ENCODE peak calls at places on chromosomes 13 and 19, in eight cellular contexts. H, T, W, N, B, V, C and O are unnamed samples.

GRCh38 chr13:50387124-50387581 is 371.9 kb downstream of the KCNRG start:
- DNase-seq in H (no peak), T (no peak), W (no peak), N (peak), B (peak), V (no peak), C (peak), O (peak)

GRCh38 chr19:30593358-30593757 is 221.2 kb downstream of the ZNF536 start:
- DNase-seq in H (no peak), T (no peak), W (no peak), N (no peak), B (no peak), V (no peak), C (no peak), O (no peak)

GRCh38 chr19:35310331-35310730 is 18.4 kb downstream of the MAG start:
- DNase-seq in H (no peak), T (no peak), W (no peak), N (no peak), B (no peak), V (no peak), C (no peak), O (no peak)

GRCh38 chr19:51477343-51477742 is 996 bp upstream of the CEACAM18 start:
- DNase-seq in H (no peak), T (no peak), W (no peak), N (no peak), B (no peak), V (no peak), C (no peak), O (no peak)

GRCh38 chr13:19597523-19597922 is 35.9 kb upstream of the MPHOSPH8 start:
- DNase-seq in H (no peak), T (peak), W (no peak), N (no peak), B (no peak), V (no peak), C (peak), O (no peak)

GRCh38 chr13:101988140-101988539 is 413.7 kb downstream of the FGF14 start:
- DNase-seq in H (no peak), T (no peak), W (no peak), N (no peak), B (peak), V (no peak), C (no peak), O (no peak)

GRCh38 chr19:14031719-14032480 is at the start of gene IL27RA:
- DNase-seq in H (no peak), T (no peak), W (peak), N (peak), B (peak), V (peak), C (peak), O (peak)

GRCh38 chr13:82758056-82758455 is 1124.2 kb downstream of the SLITRK1 start:
- DNase-seq in H (no peak), T (no peak), W (no peak), N (no peak), B (no peak), V (no peak), C (no peak), O (peak)

GRCh38 chr19:13195678-13196077 is 45.5 kb downstream of the IER2 start:
- DNase-seq in H (no peak), T (no peak), W (peak), N (no peak), B (peak), V (no peak), C (no peak), O (peak)

GRCh38 chr13:75800545-75800944 is 164.4 kb downstream of the LMO7 start:
- DNase-seq in H (no peak), T (no peak), W (no peak), N (no peak), B (no peak), V (no peak), C (peak), O (no peak)

GRCh38 chr13:51974485-51974884 is 36.8 kb downstream of the ATP7B start:
- DNase-seq in H (no peak), T (no peak), W (no peak), N (no peak), B (no peak), V (no peak), C (no peak), O (no peak)

GRCh38 chr19:1206733-1207301 is 1.2 kb downstream of the STK11 start:
- DNase-seq in H (no peak), T (no peak), W (no peak), N (no peak), B (no peak), V (no peak), C (no peak), O (no peak)

GRCh38 chr13:38394777-38395504 is 45.3 kb downstream of the UFM1 start:
- DNase-seq in H (no peak), T (peak), W (no peak), N (no peak), B (peak), V (no peak), C (no peak), O (no peak)

GRCh38 chr19:4639531-4640246 is 373 bp downstream of the TNFAIP8L1 start:
- DNase-seq in H (no peak), T (no peak), W (no peak), N (no peak), B (peak), V (no peak), C (no peak), O (no peak)

GRCh38 chr13:20159646-20160345 is 1.1 kb downstream of the GJA3 start:
- DNase-seq in H (no peak), T (no peak), W (no peak), N (no peak), B (no peak), V (no peak), C (peak), O (no peak)

DNA sequence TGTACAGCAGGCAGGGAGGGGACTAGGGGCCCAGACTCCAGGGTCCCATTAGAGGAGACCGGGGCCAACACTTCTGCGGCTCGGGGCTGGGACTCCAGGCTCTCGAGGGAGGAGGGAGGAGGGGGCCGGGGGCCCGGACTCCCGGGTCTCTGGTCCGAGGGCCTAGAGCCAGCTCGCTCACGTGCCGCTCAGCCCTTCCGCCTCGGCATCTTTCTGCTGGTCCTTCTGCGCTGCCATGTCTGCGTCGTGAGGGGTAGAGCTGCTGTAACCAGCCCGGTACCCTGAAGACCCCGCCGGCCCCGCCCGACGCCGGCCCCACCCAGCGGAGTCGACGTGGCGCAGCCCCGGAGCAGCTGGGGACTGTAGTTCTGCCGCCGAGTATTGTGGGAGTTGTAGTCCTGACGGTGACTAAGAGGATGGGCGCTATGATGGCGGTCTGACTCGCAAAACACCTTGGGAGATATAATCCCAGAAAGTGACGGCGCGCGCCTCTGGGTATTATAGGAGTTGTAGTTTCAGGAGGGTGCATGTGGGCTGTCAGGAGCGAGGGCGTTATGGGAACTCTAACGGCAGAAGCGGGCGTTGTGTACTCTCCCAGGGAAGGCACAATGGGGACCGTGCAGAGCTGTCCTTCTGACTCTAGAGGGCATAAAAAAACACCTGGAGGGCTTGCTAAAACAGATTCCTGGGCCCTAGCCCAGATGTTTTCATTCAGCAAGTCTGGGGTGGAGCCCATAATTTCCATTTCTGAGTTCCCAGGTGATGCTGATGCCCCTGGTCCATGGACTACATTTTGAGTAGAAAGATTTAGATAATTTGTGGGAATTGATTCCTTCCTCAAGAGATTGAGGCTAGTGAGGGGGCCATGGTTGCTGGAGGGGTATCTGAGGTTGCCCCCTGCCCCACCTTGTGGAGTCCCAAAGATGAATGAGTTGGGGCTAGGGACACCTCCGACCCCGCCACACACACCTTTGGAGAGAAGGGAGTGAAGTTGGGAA is at the start of gene RABAC1:
- DNase-seq in H (peak), T (peak), W (peak), N (peak), B (peak), V (peak), C (peak), O (peak)
- TF ChIP-seq CTCF in H (peak), T (peak), W (peak), N (no peak), B (no peak), V (peak), C (no peak), O (no peak)

GRCh38 chr13:28056426-28056825 is 44.0 kb downstream of the FLT3 start:
- DNase-seq in H (no peak), T (no peak), W (no peak), N (no peak), B (no peak), V (no peak), C (no peak), O (no peak)

GRCh38 chr13:28056970-28057712 is 43.2 kb downstream of the FLT3 start:
- DNase-seq in H (no peak), T (no peak), W (no peak), N (no peak), B (no peak), V (no peak), C (no peak), O (peak)

GRCh38 chr13:28055362-28055761 is 45.0 kb downstream of the FLT3 start:
- DNase-seq in H (no peak), T (no peak), W (no peak), N (no peak), B (no peak), V (no peak), C (no peak), O (no peak)

GRCh38 chr13:28059214-28059613 is 41.2 kb downstream of the FLT3 start:
- DNase-seq in H (no peak), T (no peak), W (peak), N (no peak), B (peak), V (no peak), C (peak), O (peak)
- TF ChIP-seq CTCF in H (no peak), T (peak), W (peak), N (peak), B (peak), V (peak), C (peak), O (peak)

DNA sequence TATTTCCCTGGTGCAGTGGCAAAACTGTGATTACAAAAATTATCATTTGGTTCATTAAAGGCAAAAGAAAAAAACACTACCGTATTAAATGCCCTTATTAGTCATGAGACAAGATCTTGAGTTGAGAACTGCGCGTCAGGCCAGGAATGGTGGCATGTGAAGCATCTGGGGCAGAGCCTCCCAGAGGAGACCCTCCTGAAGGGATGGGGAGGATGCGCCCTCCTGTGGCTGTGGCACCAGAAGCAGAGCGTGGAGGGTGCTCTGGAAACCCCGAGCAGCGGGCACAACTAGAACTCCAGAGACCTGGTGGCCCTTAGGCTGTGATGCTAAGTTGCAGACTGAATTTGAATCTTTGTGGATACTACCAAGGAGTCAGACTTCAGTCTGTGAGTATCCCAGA is 11.5 kb downstream of the CUL4A start:
- DNase-seq in H (no peak), T (no peak), W (no peak), N (no peak), B (no peak), V (no peak), C (peak), O (no peak)
- TF ChIP-seq CTCF in H (peak), T (peak), W (peak), N (peak), B (no peak), V (no peak), C (peak), O (no peak)

GRCh38 chr19:21468791-21469190 is 36.6 kb upstream of the ZNF429 start:
- DNase-seq in H (no peak), T (no peak), W (no peak), N (no peak), B (no peak), V (no peak), C (no peak), O (no peak)
- TF ChIP-seq CTCF in H (no peak), T (no peak), W (no peak), N (no peak), B (no peak), V (peak), C (no peak), O (no peak)

DNA sequence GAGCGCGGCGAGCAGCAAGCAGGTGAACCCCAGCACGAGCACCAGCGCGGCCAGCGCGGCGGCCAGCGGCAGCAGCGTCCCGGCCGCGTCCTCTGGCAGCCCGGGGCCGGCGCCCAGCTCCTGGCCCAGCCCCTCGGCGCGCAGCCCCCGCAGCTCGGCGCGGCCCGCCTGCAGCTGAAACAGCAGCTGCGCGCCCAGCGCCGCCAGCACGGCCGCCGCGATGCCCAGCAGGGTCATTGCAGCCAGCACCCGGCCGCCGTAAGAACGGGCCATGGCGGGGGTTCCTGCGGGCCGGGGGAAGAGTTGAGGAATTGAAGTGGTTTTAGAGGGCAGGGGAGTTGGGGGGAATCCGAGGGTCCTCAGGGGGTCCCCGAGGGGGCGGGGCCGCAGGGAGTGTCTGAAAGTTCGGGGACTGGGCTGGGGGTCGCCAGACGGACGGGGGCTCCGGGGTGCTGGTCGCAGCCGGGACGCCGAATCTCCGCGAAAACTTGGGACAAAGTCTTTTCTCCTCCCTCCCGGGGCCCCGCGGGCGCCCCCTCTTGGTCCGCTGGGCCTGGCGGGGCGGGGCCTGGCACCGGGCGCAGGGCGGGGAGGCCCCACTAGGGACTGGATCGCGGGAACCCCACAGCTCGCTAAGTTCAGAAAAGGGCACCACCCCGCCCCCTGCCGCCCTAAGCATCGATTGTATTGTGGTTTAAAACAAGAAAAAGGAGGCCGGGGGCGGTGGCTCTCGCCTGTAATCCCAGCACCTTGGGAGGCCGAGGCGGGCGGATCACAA is at the start of gene TMEM221:
- DNase-seq in H (no peak), T (no peak), W (peak), N (peak), B (peak), V (peak), C (no peak), O (peak)
- TF ChIP-seq CTCF in H (peak), T (peak), W (peak), N (peak), B (peak), V (peak), C (peak), O (peak)